ENCODE peak calls at places on chromosomes 2 and 18, in eight cellular contexts. C, O, I, U, Y, T, V and G are unnamed samples.

GRCh38 chr2:41892486-41892885 is 155.3 kb upstream of the PKDCC start:
- DNase-seq in I (no peak), U (no peak), Y (no peak), O (no peak), V (peak), C (no peak), T (no peak), G (no peak)

GRCh38 chr2:57701391-57701791 is 345.2 kb upstream of the VRK2 start:
- DNase-seq in V (peak), I (no peak), Y (no peak), U (no peak), C (peak), T (no peak), O (no peak), G (no peak)

GRCh38 chr2:169001116-169001815 is 29.9 kb downstream of the ABCB11 start:
- DNase-seq in O (no peak), Y (no peak), C (peak), V (peak), T (no peak), U (no peak), I (no peak), G (peak)

GRCh38 chr2:150133623-150134022 is 353.8 kb downstream of the RND3 start:
- DNase-seq in C (peak), Y (no peak), O (no peak), I (no peak), T (no peak), U (no peak), V (peak), G (peak)

GRCh38 chr18:63465059-63465458 is 11.7 kb upstream of the SERPINB5 start:
- DNase-seq in C (no peak), T (no peak), O (no peak), Y (no peak), U (no peak), V (no peak), I (no peak), G (no peak)

GRCh38 chr18:58297198-58297597 is 253.2 kb downstream of the NEDD4L start:
- DNase-seq in U (no peak), T (no peak), V (peak), C (peak), Y (no peak), O (no peak), I (no peak), G (peak)

GRCh38 chr18:69659142-69659651 is 258.5 kb downstream of the DOK6 start:
- DNase-seq in I (no peak), C (no peak), V (no peak), Y (no peak), O (peak), T (no peak), U (no peak), G (no peak)

GRCh38 chr2:131120815-131121317 is 15.7 kb downstream of the PLEKHB2 start:
- DNase-seq in T (no peak), I (no peak), Y (no peak), C (no peak), V (no peak), O (no peak), U (no peak), G (no peak)

GRCh38 chr2:207805566-207806226 is 36.0 kb upstream of the FZD5 start:
- DNase-seq in O (no peak), I (no peak), T (no peak), V (no peak), Y (no peak), C (no peak), U (no peak), G (no peak)

GRCh38 chr18:41449612-41450011 is 505.4 kb upstream of the PIK3C3 start:
- DNase-seq in T (no peak), C (no peak), U (no peak), V (no peak), Y (no peak), O (no peak), I (no peak), G (no peak)

GRCh38 chr2:19955544-19956422 is 34.1 kb downstream of the WDR35 start:
- DNase-seq in I (no peak), Y (peak), U (no peak), O (peak), T (peak), V (peak), C (peak), G (peak)

GRCh38 chr18:78596794-78597193 is 382.8 kb upstream of the SALL3 start:
- DNase-seq in U (no peak), Y (no peak), V (no peak), I (no peak), T (no peak), O (no peak), C (no peak), G (peak)

GRCh38 chr2:205590759-205591158 is 91.5 kb upstream of the NRP2 start:
- DNase-seq in Y (no peak), T (no peak), C (peak), U (no peak), V (peak), I (no peak), O (no peak), G (peak)

GRCh38 chr2:127041259-127041970 is 65.5 kb downstream of the BIN1 start:
- DNase-seq in C (no peak), U (no peak), O (no peak), T (peak), V (no peak), Y (no peak), I (no peak), G (no peak)

GRCh38 chr18:54775686-54776085 is 52.6 kb upstream of the RAB27B start:
- DNase-seq in Y (peak), V (peak), C (peak), I (no peak), T (no peak), O (no peak), U (no peak), G (peak)

GRCh38 chr2:27544143-27544821 is 38.6 kb upstream of the ZNF512 start:
- DNase-seq in T (peak), U (no peak), I (no peak), O (no peak), C (no peak), V (no peak), Y (no peak), G (no peak)

GRCh38 chr2:195026261-195026660 is 630.8 kb upstream of the SLC39A10 start:
- DNase-seq in I (no peak), T (no peak), V (peak), C (peak), Y (no peak), O (no peak), U (no peak), G (no peak)

GRCh38 chr2:199779589-199779988 is 71.4 kb downstream of the FTCDNL1 start:
- DNase-seq in Y (no peak), I (no peak), O (no peak), V (no peak), C (no peak), T (no peak), U (no peak), G (no peak)

GRCh38 chr2:43305537-43305936 is 79.1 kb upstream of the ZFP36L2 start:
- DNase-seq in O (no peak), Y (no peak), V (peak), T (peak), C (no peak), I (peak), U (no peak), G (peak)

GRCh38 chr18:13427354-13427753 is 208.8 kb downstream of the LDLRAD4 start:
- DNase-seq in U (peak), C (no peak), I (peak), Y (no peak), O (no peak), T (no peak), V (no peak), G (no peak)

GRCh38 chr18:49019446-49020045 is 68.8 kb upstream of the SMAD7 start:
- DNase-seq in O (peak), I (no peak), T (no peak), C (no peak), Y (no peak), U (no peak), V (no peak), G (no peak)

GRCh38 chr2:3335001-3335400 is 42.6 kb downstream of the EIPR1 start:
- DNase-seq in I (no peak), V (no peak), U (no peak), T (no peak), Y (no peak), C (no peak), O (no peak), G (no peak)

GRCh38 chr18:39523281-39523680 is 1957.7 kb upstream of the CELF4 start:
- DNase-seq in V (peak), C (peak), Y (no peak), U (no peak), I (no peak), O (no peak), T (no peak), G (peak)

DNA sequence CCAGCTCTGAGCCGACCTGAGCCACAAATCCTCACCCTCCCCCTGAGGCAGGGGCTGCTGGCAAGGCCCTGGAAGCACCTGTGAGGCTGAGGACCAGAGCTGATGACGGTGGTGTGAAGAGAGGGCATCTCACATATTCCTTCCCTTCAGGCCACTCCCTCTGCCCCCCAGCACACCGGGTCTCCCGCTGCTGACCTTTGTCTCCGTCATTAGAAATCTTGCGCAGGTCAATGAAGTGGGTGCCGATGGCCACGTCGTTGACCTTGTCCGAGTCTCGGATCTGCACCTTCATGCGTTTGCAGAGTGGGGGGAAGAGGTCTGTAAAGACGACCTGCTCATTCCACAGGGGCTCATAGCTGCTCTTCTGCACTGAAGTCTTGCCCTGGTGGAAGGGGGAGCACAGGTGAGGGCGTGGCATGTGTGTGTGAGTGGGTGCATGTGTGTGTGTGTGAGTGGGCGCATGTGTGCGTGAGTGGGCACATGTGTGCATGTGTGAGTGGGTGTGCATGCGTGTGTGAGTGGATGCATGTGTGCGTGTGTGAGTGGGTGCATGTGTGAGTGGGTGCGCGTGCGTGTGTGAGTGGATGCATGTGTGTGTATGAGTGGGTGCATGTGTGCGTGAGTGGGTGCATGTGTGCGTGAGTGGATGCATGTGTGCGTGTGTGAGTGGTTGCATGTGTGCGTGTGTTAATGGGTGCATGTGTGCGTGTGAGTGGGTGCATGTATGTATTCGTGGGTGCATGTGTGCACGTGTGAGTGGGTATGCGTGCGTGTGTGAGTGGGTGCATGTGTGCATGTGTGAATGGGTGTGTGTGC is 4.5 kb upstream of the OTOF start:
- DNase-seq in Y (no peak), U (no peak), C (no peak), I (no peak), O (peak), T (no peak), V (no peak), G (no peak)
- H3K4me3 ChIP-seq in Y (no peak), U (no peak), C (no peak), I (no peak), O (no peak), T (no peak), V (no peak), G (no peak)

GRCh38 chr2:74632939-74633312 is 15.2 kb downstream of the M1AP start:
- DNase-seq in V (no peak), C (no peak), T (no peak), O (peak), I (no peak), Y (no peak), U (no peak), G (no peak)

GRCh38 chr2:74628538-74629105 is 19.5 kb downstream of the M1AP start:
- DNase-seq in C (no peak), T (no peak), U (no peak), O (no peak), Y (no peak), I (no peak), V (no peak), G (no peak)

DNA sequence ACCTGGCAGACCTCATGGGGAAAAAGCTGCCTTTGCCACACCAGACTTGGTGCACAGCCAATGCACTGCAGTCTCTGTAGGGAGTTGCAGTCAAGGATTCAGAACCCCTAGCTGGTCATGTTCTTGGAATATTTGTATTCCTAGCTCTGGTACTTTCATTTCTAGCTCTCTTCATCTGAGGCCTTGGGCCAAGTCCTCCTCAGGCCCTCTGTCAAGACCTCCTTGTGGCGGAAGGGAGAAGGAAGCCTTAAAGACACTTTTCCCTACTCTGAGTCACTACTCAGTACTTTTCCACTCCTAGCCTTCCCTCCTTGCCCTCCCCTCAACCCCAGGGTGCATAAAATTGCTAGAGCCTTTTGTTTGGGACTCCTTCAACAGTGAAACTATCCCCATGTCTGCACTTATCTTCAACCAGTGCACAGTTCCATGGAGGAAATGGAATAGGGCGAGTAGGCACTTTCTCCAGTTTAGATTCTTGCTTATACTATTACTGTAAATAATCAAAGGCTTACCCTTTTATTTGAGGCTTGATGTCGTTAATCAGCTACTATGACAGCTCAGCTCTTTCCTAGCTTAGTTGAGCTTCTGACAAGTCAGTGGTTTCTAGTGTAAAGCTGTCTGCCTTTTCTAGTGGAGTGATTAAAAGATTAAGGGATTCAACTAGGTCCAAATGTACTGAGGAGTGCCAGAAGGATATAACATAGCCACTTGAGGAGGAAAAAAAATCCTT is 15.8 kb downstream of the M1AP start:
- DNase-seq in Y (no peak), T (no peak), O (peak), I (no peak), U (no peak), V (peak), C (peak), G (peak)
- TF ChIP-seq CTCF in Y (no peak), T (no peak), O (peak), I (no peak), U (no peak), V (peak), C (peak), G (peak)

DNA sequence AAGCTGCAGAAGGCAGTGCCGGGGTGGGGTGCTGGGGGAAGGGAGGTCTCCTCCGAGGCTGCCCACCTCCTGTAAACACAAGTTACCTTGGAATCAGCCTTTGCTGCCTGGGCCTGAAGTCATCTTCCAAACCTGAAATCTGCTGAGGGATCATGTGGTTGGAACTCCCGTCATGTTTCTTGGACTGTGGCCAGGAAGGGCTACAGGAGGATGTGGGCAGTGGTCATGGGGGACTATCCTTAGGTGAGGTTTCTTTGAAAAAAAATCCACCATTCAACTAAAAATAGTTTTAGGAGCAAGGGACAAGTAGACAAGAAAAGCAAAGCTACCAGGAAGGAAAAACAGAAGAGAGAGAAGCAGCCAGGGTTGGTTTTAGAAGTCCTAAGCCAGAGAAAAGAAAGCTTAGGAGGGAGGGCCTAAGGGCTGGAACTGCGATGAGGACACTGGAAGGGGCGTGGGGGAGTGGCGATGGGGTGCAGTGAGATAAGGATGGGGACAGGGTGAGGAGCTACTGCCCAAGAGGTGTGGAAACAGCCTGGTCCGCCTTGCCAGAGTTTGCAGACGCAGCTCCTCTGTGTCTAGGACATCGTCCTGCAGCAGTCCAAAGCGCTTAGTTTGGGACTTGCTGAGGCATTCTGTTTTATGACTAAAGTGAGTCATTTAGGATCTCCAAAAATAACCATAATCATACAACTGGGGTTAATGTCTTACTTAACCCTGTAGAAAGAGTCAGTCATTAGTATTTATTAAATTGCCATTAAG is 74.5 kb downstream of the CDK15 start:
- DNase-seq in Y (no peak), C (peak), V (peak), I (peak), U (no peak), O (no peak), T (peak), G (no peak)
- H3K4me3 ChIP-seq in Y (no peak), C (no peak), V (no peak), I (no peak), U (peak), O (no peak), T (no peak), G (no peak)

DNA sequence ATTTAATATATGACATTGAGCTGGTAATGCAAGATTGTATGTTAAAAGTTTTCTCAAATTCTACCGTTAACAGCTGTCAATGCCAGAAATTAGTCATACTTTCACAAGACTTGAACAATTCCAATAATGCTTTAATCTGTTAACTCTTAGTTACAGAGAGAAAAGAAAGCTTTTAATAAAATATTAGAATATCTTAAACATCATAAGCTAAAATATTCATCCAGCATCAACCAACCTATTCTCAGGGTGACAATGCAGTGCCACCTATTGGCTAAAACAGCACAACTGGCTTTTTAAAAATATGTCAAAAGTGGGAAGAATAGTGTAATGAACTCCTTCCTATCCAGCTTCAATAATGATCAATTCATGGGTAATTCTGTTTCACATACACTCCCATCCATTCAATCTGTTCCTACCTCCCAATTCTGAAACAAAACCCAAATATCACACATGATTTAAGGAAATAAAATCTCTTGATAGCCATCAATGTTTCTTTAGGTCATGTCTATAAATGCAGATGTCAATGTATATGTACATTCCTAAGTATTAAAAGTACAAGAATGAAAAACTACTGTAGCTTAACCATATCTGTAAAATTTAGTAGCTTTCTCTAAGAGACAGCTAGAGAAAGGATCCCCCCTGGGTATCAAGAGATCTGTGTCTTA is 79.8 kb upstream of the CCDC141 start:
- DNase-seq in Y (no peak), C (peak), U (no peak), O (no peak), V (peak), T (no peak), I (no peak), G (peak)
- TF ChIP-seq CTCF in Y (peak), C (peak), U (peak), O (peak), V (peak), T (peak), I (no peak), G (peak)

GRCh38 chr18:10519999-10520935 is 5.6 kb upstream of the NAPG start:
- DNase-seq in U (peak), V (peak), O (peak), T (peak), Y (peak), C (peak), I (peak), G (peak)
- H3K4me3 ChIP-seq in U (no peak), V (no peak), O (no peak), T (peak), Y (no peak), C (no peak), I (no peak), G (no peak)

GRCh38 chr2:239362497-239362896 is 38.3 kb downstream of the HDAC4 start:
- DNase-seq in U (no peak), C (no peak), V (no peak), I (no peak), T (no peak), Y (no peak), O (no peak), G (no peak)

GRCh38 chr2:239360008-239360407 is 40.8 kb downstream of the HDAC4 start:
- DNase-seq in T (no peak), I (no peak), C (no peak), V (no peak), O (no peak), Y (no peak), U (no peak), G (no peak)

GRCh38 chr2:239359194-239359912 is 41.5 kb downstream of the HDAC4 start:
- DNase-seq in I (no peak), O (no peak), C (no peak), U (no peak), Y (no peak), T (no peak), V (peak), G (no peak)

GRCh38 chr2:239360421-239361310 is 40.2 kb downstream of the HDAC4 start:
- DNase-seq in V (peak), C (no peak), O (no peak), T (no peak), U (no peak), Y (no peak), I (no peak), G (no peak)

GRCh38 chr2:239361311-239361642 is 39.5 kb downstream of the HDAC4 start:
- DNase-seq in O (no peak), I (no peak), T (no peak), U (no peak), Y (no peak), C (peak), V (peak), G (peak)
- TF ChIP-seq CTCF in O (no peak), I (no peak), T (no peak), U (no peak), Y (no peak), C (peak), V (peak), G (peak)